ENCODE peak calls at places on chromosomes 16 and 17, in five cellular contexts. One of them, this sample, is unnamed.
A peak's percentile ranks its signal among the peaks of the same experiment; 100 is the strongest.

GRCh38 chr17:13597723-13598347 is 3.9 kb downstream of the HS3ST3A1 start:
- DNase-seq in hypothalamus: peak; percentile 26
- DNase-seq in ELF-1: peak; percentile 35
- DNase-seq in activated T-cell treated with anti-CD3 and anti-CD28 coated beads for 4 hours: peak; percentile 15
- DNase-seq in breast epithelium: no peak
- DNase-seq in this sample: no peak

GRCh38 chr16:49455181-49455990 is 81.8 kb downstream of the C16orf78 start:
- DNase-seq in hypothalamus: no peak
- DNase-seq in ELF-1: no peak
- DNase-seq in activated T-cell treated with anti-CD3 and anti-CD28 coated beads for 4 hours: no peak
- DNase-seq in breast epithelium: no peak
- DNase-seq in this sample: peak; percentile 30

GRCh38 chr16:73527191-73527590 is 479.3 kb upstream of the ZFHX3 start:
- DNase-seq in hypothalamus: no peak
- DNase-seq in ELF-1: no peak
- DNase-seq in activated T-cell treated with anti-CD3 and anti-CD28 coated beads for 4 hours: no peak
- DNase-seq in breast epithelium: no peak
- DNase-seq in this sample: no peak

GRCh38 chr16:57081744-57082143 is 10.6 kb upstream of the CPNE2 start:
- DNase-seq in hypothalamus: no peak
- DNase-seq in ELF-1: no peak
- DNase-seq in activated T-cell treated with anti-CD3 and anti-CD28 coated beads for 4 hours: no peak
- DNase-seq in breast epithelium: no peak
- DNase-seq in this sample: no peak

GRCh38 chr16:70701036-70701435 is 15.2 kb upstream of the MTSS2 start:
- DNase-seq in hypothalamus: no peak
- DNase-seq in ELF-1: no peak
- DNase-seq in activated T-cell treated with anti-CD3 and anti-CD28 coated beads for 4 hours: no peak
- DNase-seq in breast epithelium: no peak
- DNase-seq in this sample: no peak

GRCh38 chr16:80147021-80147680 is 393.6 kb upstream of the DYNLRB2 start:
- DNase-seq in hypothalamus: no peak
- DNase-seq in ELF-1: no peak
- DNase-seq in activated T-cell treated with anti-CD3 and anti-CD28 coated beads for 4 hours: no peak
- DNase-seq in breast epithelium: no peak
- DNase-seq in this sample: no peak

GRCh38 chr16:85428168-85428898 is 184.8 kb upstream of the GSE1 start:
- DNase-seq in hypothalamus: no peak
- DNase-seq in ELF-1: peak; percentile 53
- DNase-seq in activated T-cell treated with anti-CD3 and anti-CD28 coated beads for 4 hours: peak; percentile 12
- DNase-seq in breast epithelium: no peak
- DNase-seq in this sample: no peak

GRCh38 chr17:66406701-66407644 is 104.6 kb downstream of the PRKCA start:
- DNase-seq in hypothalamus: no peak
- DNase-seq in ELF-1: no peak
- DNase-seq in activated T-cell treated with anti-CD3 and anti-CD28 coated beads for 4 hours: no peak
- DNase-seq in breast epithelium: no peak
- DNase-seq in this sample: no peak

GRCh38 chr17:48561894-48562810 is 16.0 kb downstream of the HOXB4 start:
- DNase-seq in hypothalamus: no peak
- DNase-seq in ELF-1: no peak
- DNase-seq in activated T-cell treated with anti-CD3 and anti-CD28 coated beads for 4 hours: no peak
- DNase-seq in breast epithelium: no peak
- DNase-seq in this sample: no peak

GRCh38 chr16:56470232-56470631 is 18.9 kb downstream of the OGFOD1 start:
- DNase-seq in hypothalamus: no peak
- DNase-seq in ELF-1: no peak
- DNase-seq in activated T-cell treated with anti-CD3 and anti-CD28 coated beads for 4 hours: no peak
- DNase-seq in breast epithelium: no peak
- DNase-seq in this sample: no peak

GRCh38 chr17:73742915-73743314 is 98.7 kb upstream of the SDK2 start:
- DNase-seq in hypothalamus: no peak
- DNase-seq in ELF-1: no peak
- DNase-seq in activated T-cell treated with anti-CD3 and anti-CD28 coated beads for 4 hours: no peak
- DNase-seq in breast epithelium: no peak
- DNase-seq in this sample: no peak

GRCh38 chr16:15874745-15875314 is 13.6 kb downstream of the CEP20 start:
- DNase-seq in hypothalamus: peak; percentile 38
- DNase-seq in ELF-1: peak; percentile 48
- DNase-seq in activated T-cell treated with anti-CD3 and anti-CD28 coated beads for 4 hours: no peak
- DNase-seq in breast epithelium: no peak
- DNase-seq in this sample: no peak

GRCh38 chr17:57629886-57630285 is 115.2 kb downstream of the CCDC182 start:
- DNase-seq in hypothalamus: no peak
- DNase-seq in ELF-1: no peak
- DNase-seq in activated T-cell treated with anti-CD3 and anti-CD28 coated beads for 4 hours: no peak
- DNase-seq in breast epithelium: no peak
- DNase-seq in this sample: peak; percentile 67

GRCh38 chr17:6420173-6420641 is 14.7 kb downstream of the AIPL1 start:
- DNase-seq in hypothalamus: no peak
- DNase-seq in ELF-1: peak; percentile 65
- DNase-seq in activated T-cell treated with anti-CD3 and anti-CD28 coated beads for 4 hours: no peak
- DNase-seq in breast epithelium: no peak
- DNase-seq in this sample: no peak

GRCh38 chr17:71163121-71163812 is 957.6 kb upstream of the SOX9 start:
- DNase-seq in hypothalamus: no peak
- DNase-seq in ELF-1: no peak
- DNase-seq in activated T-cell treated with anti-CD3 and anti-CD28 coated beads for 4 hours: no peak
- DNase-seq in breast epithelium: no peak
- DNase-seq in this sample: no peak